ENCODE peak calls at places on chromosomes 7 and 10, in six cellular contexts. One of them, this sample, is unnamed.

GRCh38 chr10:92244796-92245195 is 46.1 kb downstream of the CPEB3 start:
- DNase-seq in dorsolateral prefrontal cortex: no peak
- DNase-seq in DND-41: no peak
- DNase-seq in OCI-LY7: no peak
- DNase-seq in AG09309: no peak
- DNase-seq in tibial nerve: no peak
- DNase-seq in this sample: no peak

GRCh38 chr10:24518981-24519597 is 204.6 kb downstream of the ARHGAP21 start:
- DNase-seq in OCI-LY7: peak; percentile 3
- DNase-seq in AG09309: no peak
- DNase-seq in DND-41: peak; percentile 29
- DNase-seq in tibial nerve: peak; percentile 83
- DNase-seq in dorsolateral prefrontal cortex: no peak
- DNase-seq in this sample: peak; percentile 43

GRCh38 chr10:30825495-30825894 is 195.9 kb upstream of the LYZL2 start:
- DNase-seq in tibial nerve: no peak
- DNase-seq in DND-41: no peak
- DNase-seq in dorsolateral prefrontal cortex: no peak
- DNase-seq in OCI-LY7: no peak
- DNase-seq in AG09309: no peak
- DNase-seq in this sample: no peak

GRCh38 chr10:30893208-30893607 is 138.5 kb downstream of the ZNF438 start:
- DNase-seq in dorsolateral prefrontal cortex: no peak
- DNase-seq in AG09309: no peak
- DNase-seq in DND-41: no peak
- DNase-seq in tibial nerve: no peak
- DNase-seq in OCI-LY7: no peak
- DNase-seq in this sample: no peak

GRCh38 chr7:6604458-6604857 is 11.0 kb upstream of the ZNF853 start:
- DNase-seq in AG09309: no peak
- DNase-seq in dorsolateral prefrontal cortex: no peak
- DNase-seq in OCI-LY7: no peak
- DNase-seq in DND-41: no peak
- DNase-seq in tibial nerve: no peak
- DNase-seq in this sample: no peak

GRCh38 chr7:18940577-18941134 is 176.8 kb downstream of the TWIST1 start:
- DNase-seq in DND-41: no peak
- DNase-seq in AG09309: no peak
- DNase-seq in dorsolateral prefrontal cortex: no peak
- DNase-seq in tibial nerve: no peak
- DNase-seq in OCI-LY7: no peak
- DNase-seq in this sample: no peak

GRCh38 chr7:28570970-28571288 is 158.6 kb downstream of the CREB5 start:
- DNase-seq in OCI-LY7: no peak
- DNase-seq in DND-41: no peak
- DNase-seq in dorsolateral prefrontal cortex: no peak
- DNase-seq in tibial nerve: no peak
- DNase-seq in AG09309: no peak
- DNase-seq in this sample: no peak

GRCh38 chr7:108459922-108460551 is 3.8 kb upstream of the NRCAM start:
- DNase-seq in dorsolateral prefrontal cortex: no peak
- DNase-seq in OCI-LY7: peak; percentile 46
- DNase-seq in tibial nerve: no peak
- DNase-seq in AG09309: no peak
- DNase-seq in DND-41: no peak
- DNase-seq in this sample: no peak

GRCh38 chr7:390761-391410 is 100.9 kb downstream of the FOXL3 start:
- DNase-seq in AG09309: no peak
- DNase-seq in OCI-LY7: no peak
- DNase-seq in dorsolateral prefrontal cortex: no peak
- DNase-seq in DND-41: no peak
- DNase-seq in tibial nerve: no peak
- DNase-seq in this sample: no peak

GRCh38 chr10:21265622-21266021 is 259.9 kb downstream of the SKIDA1 start:
- DNase-seq in DND-41: no peak
- DNase-seq in AG09309: no peak
- DNase-seq in OCI-LY7: no peak
- DNase-seq in dorsolateral prefrontal cortex: no peak
- DNase-seq in tibial nerve: no peak
- DNase-seq in this sample: no peak

GRCh38 chr10:12605580-12606405 is 256.4 kb downstream of the CAMK1D start:
- DNase-seq in dorsolateral prefrontal cortex: no peak
- DNase-seq in AG09309: no peak
- DNase-seq in OCI-LY7: peak; percentile 84
- DNase-seq in DND-41: peak; percentile 90
- DNase-seq in tibial nerve: peak; percentile 76
- DNase-seq in this sample: peak; percentile 44

GRCh38 chr7:30348083-30348560 is 63.7 kb downstream of the ZNRF2 start:
- DNase-seq in AG09309: peak; percentile 93
- DNase-seq in tibial nerve: no peak
- DNase-seq in DND-41: peak; percentile 70
- DNase-seq in OCI-LY7: peak; percentile 58
- DNase-seq in dorsolateral prefrontal cortex: no peak
- DNase-seq in this sample: peak; percentile 71

GRCh38 chr7:77416621-77417371 is 647 bp upstream of the GSAP start:
- DNase-seq in AG09309: no peak
- DNase-seq in OCI-LY7: no peak
- DNase-seq in tibial nerve: no peak
- DNase-seq in DND-41: no peak
- DNase-seq in dorsolateral prefrontal cortex: no peak
- DNase-seq in this sample: no peak

GRCh38 chr10:17003151-17003550 is 126.5 kb downstream of the CUBN start:
- DNase-seq in OCI-LY7: no peak
- DNase-seq in DND-41: peak; percentile 67
- DNase-seq in tibial nerve: no peak
- DNase-seq in AG09309: peak; percentile 91
- DNase-seq in dorsolateral prefrontal cortex: no peak
- DNase-seq in this sample: peak; percentile 90

GRCh38 chr10:17005621-17006566 is 123.7 kb downstream of the CUBN start:
- DNase-seq in DND-41: no peak
- DNase-seq in dorsolateral prefrontal cortex: no peak
- DNase-seq in tibial nerve: no peak
- DNase-seq in AG09309: no peak
- DNase-seq in OCI-LY7: no peak
- DNase-seq in this sample: no peak

GRCh38 chr10:17001961-17002749 is 127.5 kb downstream of the CUBN start:
- DNase-seq in DND-41: no peak
- DNase-seq in dorsolateral prefrontal cortex: no peak
- DNase-seq in tibial nerve: peak; percentile 84
- DNase-seq in AG09309: peak; percentile 96
- DNase-seq in OCI-LY7: no peak
- DNase-seq in this sample: peak; percentile 99

GRCh38 chr10:17004801-17005380 is 124.7 kb downstream of the CUBN start:
- DNase-seq in dorsolateral prefrontal cortex: no peak
- DNase-seq in tibial nerve: no peak
- DNase-seq in OCI-LY7: no peak
- DNase-seq in DND-41: no peak
- DNase-seq in AG09309: no peak
- DNase-seq in this sample: no peak

DNA sequence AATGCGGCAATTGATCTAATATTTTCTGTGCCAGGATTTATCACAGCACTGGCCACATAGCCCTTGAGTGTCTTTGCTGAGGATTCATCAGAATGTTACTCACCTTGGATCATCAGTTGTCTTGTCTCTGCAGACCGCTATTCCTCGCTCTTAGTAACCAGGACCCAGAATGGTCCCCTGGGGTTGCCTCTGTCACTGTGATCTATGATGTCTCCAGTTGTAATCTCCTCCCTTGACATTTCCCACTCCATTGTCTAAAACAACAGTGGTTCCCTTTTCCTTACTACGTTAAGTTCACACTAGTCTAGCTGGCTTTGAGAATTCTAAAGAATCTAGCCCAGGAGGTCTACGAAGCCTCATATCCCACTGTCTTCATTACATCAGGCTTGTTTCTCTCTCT is 125.9 kb downstream of the CUBN start:
- DNase-seq in OCI-LY7: no peak
- DNase-seq in tibial nerve: no peak
- DNase-seq in AG09309: no peak
- DNase-seq in DND-41: no peak
- DNase-seq in dorsolateral prefrontal cortex: no peak
- DNase-seq in this sample: no peak
- H3K4me3 ChIP-seq in OCI-LY7: no peak overlapping the region
- H3K4me3 ChIP-seq in tibial nerve: no peak overlapping the region
- H3K4me3 ChIP-seq in AG09309: no peak overlapping the region
- H3K4me3 ChIP-seq in DND-41: no peak overlapping the region
- H3K4me3 ChIP-seq in dorsolateral prefrontal cortex: no peak overlapping the region
- H3K4me3 ChIP-seq in this sample: no peak overlapping the region

GRCh38 chr7:35727571-35727970 is 32.6 kb upstream of the HERPUD2 start:
- DNase-seq in AG09309: no peak
- DNase-seq in DND-41: no peak
- DNase-seq in tibial nerve: no peak
- DNase-seq in OCI-LY7: peak; percentile 62
- DNase-seq in dorsolateral prefrontal cortex: no peak
- DNase-seq in this sample: no peak
- TF ChIP-seq CTCF in AG09309: no peak
- TF ChIP-seq CTCF in DND-41: no peak
- TF ChIP-seq CTCF in tibial nerve: no peak
- TF ChIP-seq CTCF in OCI-LY7: no peak
- TF ChIP-seq CTCF in dorsolateral prefrontal cortex: no peak
- TF ChIP-seq CTCF in this sample: no peak

GRCh38 chr10:26439436-26440090 is 1.4 kb downstream of the APBB1IP start:
- DNase-seq in tibial nerve: no peak
- DNase-seq in DND-41: peak; percentile 32
- DNase-seq in AG09309: no peak
- DNase-seq in OCI-LY7: peak; percentile 61
- DNase-seq in dorsolateral prefrontal cortex: no peak
- DNase-seq in this sample: no peak
- H3K4me3 ChIP-seq in tibial nerve: no peak overlapping the region
- H3K4me3 ChIP-seq in DND-41: peak overlapping the region; percentile 76
- H3K4me3 ChIP-seq in AG09309: peak overlapping the region; percentile 67
- H3K4me3 ChIP-seq in OCI-LY7: peak overlapping the region; percentile 93
- H3K4me3 ChIP-seq in dorsolateral prefrontal cortex: peak overlapping the region; percentile 51
- H3K4me3 ChIP-seq in this sample: no peak overlapping the region

GRCh38 chr7:90597527-90597871 is 1.4 kb downstream of the CDK14 start:
- DNase-seq in OCI-LY7: no peak
- DNase-seq in dorsolateral prefrontal cortex: no peak
- DNase-seq in AG09309: no peak
- DNase-seq in tibial nerve: no peak
- DNase-seq in DND-41: no peak
- DNase-seq in this sample: no peak
- TF ChIP-seq CTCF in OCI-LY7: no peak
- TF ChIP-seq CTCF in dorsolateral prefrontal cortex: no peak
- TF ChIP-seq CTCF in AG09309: no peak
- TF ChIP-seq CTCF in tibial nerve: no peak
- TF ChIP-seq CTCF in DND-41: no peak
- TF ChIP-seq CTCF in this sample: no peak

DNA sequence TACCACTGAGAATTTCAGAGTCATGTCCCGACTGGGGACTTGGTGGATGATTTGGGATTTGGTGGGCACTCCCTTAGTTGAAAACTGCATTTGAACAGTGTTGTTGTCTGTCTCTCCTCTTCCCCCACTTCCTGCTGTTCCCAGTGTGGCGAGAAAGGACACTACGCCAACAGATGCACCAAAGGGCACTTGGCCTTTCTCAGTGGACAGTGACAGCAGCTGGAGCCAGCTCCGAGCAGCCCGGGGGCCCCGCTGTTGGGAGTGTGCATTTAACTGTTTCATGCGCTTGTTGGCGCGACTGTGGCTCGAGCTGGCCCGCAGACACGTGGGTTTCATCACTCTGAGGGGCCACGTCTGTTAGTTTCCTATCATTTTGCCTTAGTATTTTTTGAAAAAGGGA is 9.7 kb downstream of the ATP5MF start:
- DNase-seq in AG09309: no peak
- DNase-seq in tibial nerve: no peak
- DNase-seq in OCI-LY7: no peak
- DNase-seq in dorsolateral prefrontal cortex: no peak
- DNase-seq in DND-41: no peak
- DNase-seq in this sample: no peak
- H3K4me3 ChIP-seq in AG09309: no peak overlapping the region
- H3K4me3 ChIP-seq in tibial nerve: no peak overlapping the region
- H3K4me3 ChIP-seq in OCI-LY7: no peak overlapping the region
- H3K4me3 ChIP-seq in dorsolateral prefrontal cortex: no peak overlapping the region
- H3K4me3 ChIP-seq in DND-41: no peak overlapping the region
- H3K4me3 ChIP-seq in this sample: no peak overlapping the region